ENCODE peak calls at places on chromosomes 5 and 9, in five cellular contexts. G is Panc1; S is effector memory CD4-positive, alpha-beta T cell; L is lower lobe of right lung; K is left ventricle myocardium inferior. Q is an unnamed sample.

GRCh38 chr9:97570899-97571298 is 62.3 kb downstream of the TSTD2 start:
- DNase-seq in G (no peak), S (no peak), K (peak; percentile 85), L (no peak), Q (no peak)

GRCh38 chr9:134178781-134179551 is 14.6 kb upstream of the RNU6ATAC start:
- DNase-seq in L (peak; percentile 39), K (peak; percentile 53), S (no peak), G (no peak), Q (no peak)

GRCh38 chr5:65801332-65801731 is 79.3 kb downstream of the NLN start:
- DNase-seq in G (no peak), K (no peak), S (no peak), L (no peak), Q (no peak)

GRCh38 chr5:172178301-172179031 is 9.6 kb downstream of the STK10 start:
- DNase-seq in G (no peak), L (no peak), K (no peak), S (no peak), Q (no peak)

GRCh38 chr9:109969559-109970237 is 189.7 kb downstream of the PALM2AKAP2 start:
- DNase-seq in G (no peak), K (no peak), L (no peak), S (no peak), Q (no peak)

GRCh38 chr5:42840279-42840678 is 28.6 kb upstream of the SELENOP start:
- DNase-seq in L (peak; percentile 89), K (peak; percentile 72), G (no peak), S (no peak), Q (no peak)

GRCh38 chr5:35815089-35815936 is 41.4 kb upstream of the IL7R start:
- DNase-seq in L (no peak), S (no peak), G (peak; percentile 39), K (no peak), Q (no peak)

GRCh38 chr9:89622933-89623861 is 18.4 kb downstream of the GADD45G start:
- DNase-seq in K (no peak), S (no peak), L (no peak), G (no peak), Q (no peak)

GRCh38 chr5:107673368-107674136 is 2.8 kb upstream of the EFNA5 start:
- DNase-seq in K (peak; percentile 80), S (peak; percentile 23), L (peak; percentile 84), G (no peak), Q (no peak)

GRCh38 chr9:122900791-122901190 is 4.4 kb downstream of the RC3H2 start:
- DNase-seq in G (no peak), L (no peak), K (no peak), S (no peak), Q (no peak)
- H3K4me1 ChIP-seq in G (no peaks in the 10 kb centered on the region), L (peaks cover 53% of the 10 kb centered on the region), K (peaks cover 79% of the 10 kb centered on the region), S (peaks cover 26% of the 10 kb centered on the region), Q (peaks cover 47% of the 10 kb centered on the region)

GRCh38 chr5:79924936-79925893 is 65.8 kb downstream of the MTX3 start:
- DNase-seq in S (no peak), K (no peak), L (no peak), G (no peak), Q (no peak)
- H3K4me1 ChIP-seq in S (no peaks in the 10 kb centered on the region), K (no peaks in the 10 kb centered on the region), L (no peaks in the 10 kb centered on the region), G (no peaks in the 10 kb centered on the region), Q (no peaks in the 10 kb centered on the region)

DNA sequence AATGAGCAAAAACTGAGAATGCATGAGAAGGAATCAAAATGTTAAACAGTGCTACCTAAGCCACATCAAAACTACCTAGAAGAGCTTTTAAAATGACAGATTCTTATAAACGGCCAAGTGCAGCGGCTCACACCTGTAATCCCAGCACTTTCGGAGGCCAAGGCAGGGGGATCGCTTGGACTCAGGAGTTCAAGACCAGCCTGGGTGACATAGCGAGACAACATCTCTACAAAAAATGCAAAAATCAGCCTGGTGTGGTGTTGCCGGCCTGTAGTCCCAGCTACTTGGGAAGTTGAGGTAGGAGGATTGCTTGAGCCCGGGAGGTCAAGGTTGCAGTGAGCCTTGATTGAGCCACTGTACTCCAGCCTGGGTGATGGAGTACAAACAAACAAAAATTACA is 13.4 kb downstream of the FNBP1 start:
- DNase-seq in K (no peak), S (no peak), G (no peak), L (no peak), Q (no peak)
- H3K4me1 ChIP-seq in K (peaks cover 67% of the 10 kb centered on the region), S (peaks cover 68% of the 10 kb centered on the region), G (peaks cover 44% of the 10 kb centered on the region), L (peaks cover 38% of the 10 kb centered on the region), Q (peaks cover 69% of the 10 kb centered on the region)

GRCh38 chr9:121750715-121751623 is 99.5 kb downstream of the DAB2IP start:
- DNase-seq in S (no peak), K (no peak), L (no peak), G (no peak), Q (no peak)

GRCh38 chr9:121750259-121750714 is 98.9 kb downstream of the DAB2IP start:
- DNase-seq in G (no peak), S (no peak), K (no peak), L (no peak), Q (no peak)

GRCh38 chr9:121748080-121748479 is 96.6 kb downstream of the DAB2IP start:
- DNase-seq in L (no peak), K (no peak), G (no peak), S (no peak), Q (no peak)

GRCh38 chr9:121748727-121749546 is 97.5 kb downstream of the DAB2IP start:
- DNase-seq in L (no peak), G (no peak), K (peak; percentile 76), S (no peak), Q (no peak)

DNA sequence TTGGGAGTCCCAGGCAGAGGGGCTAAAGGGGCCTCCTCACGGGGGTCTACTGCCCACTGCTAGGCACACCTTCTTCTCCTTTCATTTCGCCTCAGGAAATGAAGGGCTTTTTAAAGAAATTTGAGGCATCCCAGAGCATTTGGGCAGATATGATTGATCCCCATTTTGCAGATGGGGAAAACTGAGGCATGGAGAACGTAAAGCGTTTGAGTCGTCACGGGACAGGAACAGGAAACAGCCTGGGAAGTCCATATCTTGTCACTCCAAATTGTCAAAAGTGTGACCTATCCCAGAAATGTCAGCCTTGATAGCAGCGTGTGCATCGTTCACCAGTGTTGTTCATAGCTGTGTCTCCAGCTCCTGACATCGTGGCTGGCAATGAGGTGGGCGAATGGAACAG is 98.2 kb downstream of the DAB2IP start:
- DNase-seq in G (no peak), L (no peak), K (no peak), S (no peak), Q (no peak)
- H3K4me1 ChIP-seq in G (peaks cover 28% of the 10 kb centered on the region), L (peaks cover 90% of the 10 kb centered on the region), K (peaks cover 100% of the 10 kb centered on the region), S (no peaks in the 10 kb centered on the region), Q (peaks cover 89% of the 10 kb centered on the region)

DNA sequence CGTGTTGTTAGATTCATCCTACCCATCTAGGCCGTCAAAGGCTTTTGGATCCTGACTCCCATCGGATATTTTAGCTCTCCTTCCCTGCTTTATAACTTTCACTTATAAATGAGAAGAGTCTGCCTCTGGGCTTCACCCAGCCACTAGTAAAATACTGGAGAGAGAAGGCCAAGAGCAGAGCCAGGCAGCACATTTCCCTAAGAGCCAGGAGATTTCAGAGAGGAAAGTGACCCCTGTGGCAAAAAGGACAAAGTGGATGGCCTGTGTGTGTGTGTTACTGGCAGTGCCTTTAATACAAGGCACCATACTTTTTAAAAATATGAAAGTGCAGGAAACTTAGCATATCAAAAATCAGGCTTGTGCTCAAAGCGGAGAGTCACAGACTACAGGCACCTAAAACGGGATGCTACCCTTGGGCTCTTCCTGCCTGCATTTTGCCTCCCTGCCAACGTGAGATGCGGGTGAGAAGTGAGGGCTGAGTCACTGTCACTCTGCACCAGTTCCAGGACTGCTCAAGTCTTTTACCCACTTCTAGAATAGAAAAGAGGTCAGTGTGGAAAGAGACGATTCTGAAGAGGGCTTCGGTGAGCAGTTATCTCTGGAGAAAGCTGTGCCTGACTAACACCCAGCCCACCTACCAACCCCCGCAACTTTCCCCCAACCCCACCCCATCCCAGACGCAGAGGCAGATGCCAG is 15.9 kb downstream of the NFIL3 start:
- DNase-seq in K (no peak), S (no peak), G (no peak), L (no peak), Q (no peak)
- H3K4me1 ChIP-seq in K (peaks cover 20% of the 10 kb centered on the region), S (no peaks in the 10 kb centered on the region), G (no peaks in the 10 kb centered on the region), L (peaks cover 23% of the 10 kb centered on the region), Q (peaks cover 4% of the 10 kb centered on the region)

DNA sequence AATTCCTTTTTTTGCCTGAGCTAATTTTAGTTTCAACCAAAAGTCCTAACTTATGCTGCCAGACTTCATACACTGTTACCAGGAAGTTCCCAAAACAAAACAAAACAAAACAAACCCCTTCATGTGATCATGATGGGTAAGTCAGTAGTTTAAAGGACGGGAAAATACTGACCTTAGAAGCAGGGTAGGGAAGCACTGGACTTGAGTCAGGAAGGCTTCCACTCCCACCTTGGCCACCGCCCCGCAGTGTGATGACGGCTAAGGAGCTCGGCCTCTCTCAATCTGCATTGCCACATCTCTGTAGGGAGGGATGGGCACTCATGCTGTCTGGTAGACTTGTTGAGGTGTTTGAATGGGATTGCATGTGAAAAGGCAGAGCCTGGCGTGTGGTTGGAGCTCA is 7.0 kb upstream of the F12 start:
- DNase-seq in S (no peak), G (no peak), L (peak; percentile 82), K (no peak), Q (no peak)
- H3K4me1 ChIP-seq in S (peaks cover 11% of the 10 kb centered on the region), G (no peaks in the 10 kb centered on the region), L (peaks cover 12% of the 10 kb centered on the region), K (no peaks in the 10 kb centered on the region), Q (no peaks in the 10 kb centered on the region)

DNA sequence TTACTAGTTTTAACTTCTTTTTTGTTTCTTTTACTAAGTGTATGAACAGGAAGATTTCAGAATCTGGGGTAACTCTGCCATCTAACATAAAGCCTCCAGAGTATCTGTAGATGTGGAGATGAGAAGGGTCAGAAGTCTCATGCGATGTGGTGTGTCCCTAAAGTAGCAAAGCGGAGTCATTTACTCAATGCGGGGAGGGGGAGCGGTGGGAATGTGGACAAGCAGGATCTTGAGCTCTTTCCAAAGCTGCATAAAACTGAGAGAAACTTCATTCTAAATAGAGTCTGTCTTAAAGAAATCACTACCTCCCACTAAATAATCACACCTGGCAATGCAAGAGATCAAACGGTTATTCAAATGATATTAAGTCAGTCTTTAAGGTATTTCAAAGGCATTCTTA is 92.4 kb downstream of the MED27 start:
- DNase-seq in K (no peak), L (no peak), S (no peak), G (no peak), Q (no peak)
- H3K4me1 ChIP-seq in K (no peaks in the 10 kb centered on the region), L (no peaks in the 10 kb centered on the region), S (no peaks in the 10 kb centered on the region), G (no peaks in the 10 kb centered on the region), Q (no peaks in the 10 kb centered on the region)